ENCODE peak calls at places on chromosome 22, in five cellular contexts. Q is fibroblast of mammary gland, P is Peyer's patch, C is sigmoid colon, A is lower lobe of right lung. U is an unnamed sample.

GRCh38 chr22:44129614-44129976 is 51.1 kb upstream of the PARVG start:
- DNase-seq in C (peak), P (no peak), A (no peak), Q (peak), U (no peak)

GRCh38 chr22:49799431-49800075 is 28.1 kb downstream of the BRD1 start:
- DNase-seq in Q (no peak), P (no peak), C (no peak), A (no peak), U (no peak)

GRCh38 chr22:37196539-37197450 is 8.7 kb upstream of the C1QTNF6 start:
- DNase-seq in P (peak), Q (peak), C (peak), A (peak), U (no peak)

GRCh38 chr22:19994851-19995610 is 21.6 kb downstream of the ARVCF start:
- DNase-seq in Q (peak), C (no peak), P (no peak), A (no peak), U (no peak)

GRCh38 chr22:31177420-31178162 is 17.6 kb downstream of the RNF185 start:
- DNase-seq in P (no peak), A (no peak), Q (peak), C (no peak), U (no peak)

GRCh38 chr22:30036656-30037055 is 43.6 kb upstream of the HORMAD2 start:
- DNase-seq in Q (no peak), P (no peak), C (no peak), A (no peak), U (no peak)

GRCh38 chr22:49436056-49436455 is 391.6 kb downstream of the BRD1 start:
- DNase-seq in P (no peak), C (no peak), A (no peak), Q (no peak), U (no peak)

GRCh38 chr22:31344369-31345330 is 1.5 kb downstream of the PATZ1 start:
- DNase-seq in A (peak), Q (peak), C (peak), P (peak), U (peak)

GRCh38 chr22:37045958-37046357 is 5.6 kb upstream of the KCTD17 start:
- DNase-seq in A (no peak), C (no peak), P (no peak), Q (peak), U (no peak)

GRCh38 chr22:26485013-26485412 is 1.3 kb downstream of the SRRD start:
- DNase-seq in Q (peak), P (no peak), A (no peak), C (no peak), U (no peak)

GRCh38 chr22:21455334-21456089 is 11.7 kb upstream of the TMEM191C start:
- DNase-seq in Q (no peak), P (no peak), C (peak), A (peak), U (no peak)

GRCh38 chr22:27273386-27273785 is 528.2 kb downstream of the MN1 start:
- DNase-seq in A (no peak), P (no peak), C (no peak), Q (no peak), U (no peak)

GRCh38 chr22:18110944-18111758 is 542 bp downstream of the TUBA8 start:
- DNase-seq in Q (no peak), A (no peak), P (no peak), C (no peak), U (no peak)

GRCh38 chr22:50597097-50597496 is 3.5 kb upstream of the MAPK8IP2 start:
- DNase-seq in P (no peak), Q (no peak), A (no peak), C (no peak), U (no peak)

GRCh38 chr22:38126928-38127668 is 16.6 kb upstream of the BAIAP2L2 start:
- DNase-seq in C (no peak), A (peak), P (no peak), Q (no peak), U (no peak)

GRCh38 chr22:20354238-20354975 is 34.5 kb upstream of the DGCR6L start:
- DNase-seq in A (no peak), P (no peak), C (no peak), Q (no peak), U (no peak)

GRCh38 chr22:49554741-49555140 is 272.9 kb downstream of the BRD1 start:
- DNase-seq in C (peak), Q (no peak), P (peak), A (no peak), U (no peak)

GRCh38 chr22:27245056-27245455 is 556.5 kb downstream of the MN1 start:
- DNase-seq in Q (no peak), P (no peak), A (no peak), C (no peak), U (no peak)

GRCh38 chr22:49365910-49366309 is 461.8 kb downstream of the BRD1 start:
- DNase-seq in A (no peak), P (no peak), C (peak), Q (no peak), U (no peak)

GRCh38 chr22:24938741-24939341 is 7.7 kb downstream of the LHFPL7 start:
- DNase-seq in Q (peak), C (no peak), A (no peak), P (no peak), U (peak)

GRCh38 chr22:42972592-42973535 is 42.1 kb downstream of the PACSIN2 start:
- DNase-seq in P (peak), C (no peak), Q (no peak), A (no peak), U (no peak)

GRCh38 chr22:19890502-19891349 is 36.1 kb upstream of the GNB1L start:
- DNase-seq in P (no peak), C (no peak), Q (no peak), A (no peak), U (peak)

GRCh38 chr22:30822216-30823014 is 127.7 kb downstream of the OSBP2 start:
- DNase-seq in P (no peak), A (no peak), Q (no peak), C (no peak), U (no peak)

GRCh38 chr22:19749876-19750275 is 10.7 kb upstream of the TBX1 start:
- DNase-seq in Q (no peak), C (no peak), P (no peak), A (no peak), U (no peak)

GRCh38 chr22:20777420-20778177 is 3.7 kb downstream of the SERPIND1 start:
- DNase-seq in A (no peak), P (no peak), C (no peak), Q (peak), U (no peak)

GRCh38 chr22:49999063-49999900 is 13.3 kb downstream of the IL17REL start:
- DNase-seq in P (peak), Q (no peak), C (no peak), A (peak), U (peak)

GRCh38 chr22:48838376-48838775 is 989.3 kb downstream of the BRD1 start:
- DNase-seq in C (no peak), A (no peak), P (no peak), Q (no peak), U (no peak)

GRCh38 chr22:37206841-37207821 is 5.1 kb downstream of the SSTR3 start:
- DNase-seq in A (peak), C (peak), Q (no peak), P (peak), U (no peak)

GRCh38 chr22:24952837-24953293 is 349 bp downstream of the KIAA1671 start:
- DNase-seq in Q (peak), P (no peak), C (peak), A (peak), U (no peak)

GRCh38 chr22:43945632-43946390 is 9.4 kb upstream of the SAMM50 start:
- DNase-seq in A (peak), P (peak), Q (peak), C (no peak), U (peak)

GRCh38 chr22:44259366-44260215 is 53.2 kb downstream of the SHISAL1 start:
- DNase-seq in A (no peak), P (no peak), C (peak), Q (no peak), U (no peak)

GRCh38 chr22:50460942-50461341 is 13.9 kb downstream of the SBF1 start:
- DNase-seq in C (no peak), A (peak), Q (no peak), P (no peak), U (no peak)

GRCh38 chr22:50728523-50728931 is 9.5 kb upstream of the ACR start:
- DNase-seq in P (no peak), C (peak), Q (no peak), A (peak), U (no peak)

GRCh38 chr22:37547249-37547741 is 13.0 kb upstream of the CDC42EP1 start:
- DNase-seq in Q (no peak), A (no peak), C (no peak), P (no peak), U (no peak)

GRCh38 chr22:34057726-34058125 is 137.4 kb upstream of the LARGE1 start:
- DNase-seq in P (no peak), Q (no peak), A (no peak), C (no peak), U (no peak)

DNA sequence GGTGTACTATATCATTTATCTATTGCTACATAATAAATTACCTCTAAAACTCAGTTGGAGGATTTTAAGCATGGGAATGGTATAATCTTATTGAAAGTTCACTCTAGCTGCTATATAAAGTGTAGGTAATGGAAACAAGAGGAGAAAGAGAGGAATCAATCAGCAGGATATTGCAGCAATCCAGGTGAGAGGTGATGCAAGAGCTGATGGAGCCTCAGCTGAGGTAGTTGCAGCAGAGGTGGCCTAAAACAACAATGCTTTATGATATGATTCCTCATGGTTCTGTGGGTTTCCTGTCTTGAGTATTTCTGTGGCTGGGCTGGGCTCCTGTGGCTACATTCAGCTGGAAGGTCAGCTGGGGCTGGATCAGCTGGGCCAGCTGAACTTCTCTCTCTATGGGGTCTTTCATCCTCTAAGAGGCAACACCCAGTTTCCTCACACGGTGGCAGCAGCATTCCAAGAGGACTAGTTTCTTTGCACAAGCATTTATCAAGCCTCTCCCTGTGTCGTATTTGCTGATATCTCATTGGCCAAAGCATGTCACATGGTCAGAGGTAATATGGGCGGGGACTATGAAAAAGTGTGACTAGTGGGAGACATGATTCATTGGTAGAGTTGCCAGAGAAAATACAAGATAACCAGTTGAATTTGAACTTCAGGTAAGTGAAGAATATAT is 135.4 kb upstream of the LARGE1 start:
- DNase-seq in A (no peak), Q (no peak), C (no peak), P (no peak), U (no peak)
- TF ChIP-seq CTCF in A (no peak), Q (no peak), C (no peak), P (no peak), U (no peak)

DNA sequence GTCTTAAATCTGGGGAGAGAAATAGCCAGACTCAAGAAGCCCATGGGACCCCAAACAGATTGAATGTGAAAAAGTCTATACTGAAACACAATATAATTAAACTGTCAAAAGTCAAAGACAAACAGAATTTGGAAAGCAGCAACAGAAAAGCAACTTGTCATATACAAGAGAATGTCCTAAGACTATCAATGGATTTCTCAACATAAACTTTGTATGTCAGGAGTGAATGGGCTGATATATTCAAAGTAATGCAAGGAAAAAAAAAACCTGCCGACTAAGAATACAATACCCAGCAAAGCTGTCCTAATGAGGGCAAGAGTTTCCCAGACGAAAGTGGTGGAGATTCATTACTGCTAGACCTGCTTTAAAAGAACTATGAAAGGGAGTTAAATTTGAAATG is 73.2 kb downstream of the TBC1D22A start:
- DNase-seq in A (no peak), C (no peak), P (no peak), Q (no peak), U (no peak)
- TF ChIP-seq CTCF in A (no peak), C (no peak), P (no peak), Q (no peak), U (no peak)

GRCh38 chr22:23847310-23847920 is 8.6 kb upstream of the DERL3 start:
- DNase-seq in C (peak), A (no peak), Q (no peak), P (no peak), U (no peak)

GRCh38 chr22:23845661-23846469 is 7.1 kb upstream of the DERL3 start:
- DNase-seq in C (no peak), Q (no peak), A (no peak), P (no peak), U (no peak)

GRCh38 chr22:23847991-23848864 is 9.4 kb upstream of the DERL3 start:
- DNase-seq in A (no peak), C (no peak), P (no peak), Q (no peak), U (no peak)

GRCh38 chr22:23850136-23850611 is 7.5 kb upstream of the SLC2A11 start:
- DNase-seq in C (no peak), A (no peak), Q (no peak), P (peak), U (peak)

GRCh38 chr22:23849009-23850006 is 8.4 kb upstream of the SLC2A11 start:
- DNase-seq in P (peak), C (peak), Q (peak), A (peak), U (peak)
- TF ChIP-seq CTCF in P (peak), C (peak), Q (peak), A (peak), U (peak)

GRCh38 chr22:22810018-22810427 is 77.6 kb upstream of the IGLL5 start:
- DNase-seq in C (no peak), Q (no peak), P (no peak), A (peak), U (peak)
- TF ChIP-seq CTCF in C (peak), Q (no peak), P (peak), A (peak), U (peak)

GRCh38 chr22:39446239-39446721 is 10.5 kb upstream of the MGAT3 start:
- DNase-seq in C (no peak), Q (no peak), A (no peak), P (peak), U (peak)
- TF ChIP-seq CTCF in C (no peak), Q (no peak), A (no peak), P (no peak), U (no peak)

GRCh38 chr22:35138521-35138920 is 72.6 kb downstream of the ISX start:
- DNase-seq in P (no peak), A (no peak), C (no peak), Q (no peak), U (no peak)

GRCh38 chr22:35135165-35135564 is 69.2 kb downstream of the ISX start:
- DNase-seq in A (no peak), C (no peak), P (no peak), Q (no peak), U (no peak)

DNA sequence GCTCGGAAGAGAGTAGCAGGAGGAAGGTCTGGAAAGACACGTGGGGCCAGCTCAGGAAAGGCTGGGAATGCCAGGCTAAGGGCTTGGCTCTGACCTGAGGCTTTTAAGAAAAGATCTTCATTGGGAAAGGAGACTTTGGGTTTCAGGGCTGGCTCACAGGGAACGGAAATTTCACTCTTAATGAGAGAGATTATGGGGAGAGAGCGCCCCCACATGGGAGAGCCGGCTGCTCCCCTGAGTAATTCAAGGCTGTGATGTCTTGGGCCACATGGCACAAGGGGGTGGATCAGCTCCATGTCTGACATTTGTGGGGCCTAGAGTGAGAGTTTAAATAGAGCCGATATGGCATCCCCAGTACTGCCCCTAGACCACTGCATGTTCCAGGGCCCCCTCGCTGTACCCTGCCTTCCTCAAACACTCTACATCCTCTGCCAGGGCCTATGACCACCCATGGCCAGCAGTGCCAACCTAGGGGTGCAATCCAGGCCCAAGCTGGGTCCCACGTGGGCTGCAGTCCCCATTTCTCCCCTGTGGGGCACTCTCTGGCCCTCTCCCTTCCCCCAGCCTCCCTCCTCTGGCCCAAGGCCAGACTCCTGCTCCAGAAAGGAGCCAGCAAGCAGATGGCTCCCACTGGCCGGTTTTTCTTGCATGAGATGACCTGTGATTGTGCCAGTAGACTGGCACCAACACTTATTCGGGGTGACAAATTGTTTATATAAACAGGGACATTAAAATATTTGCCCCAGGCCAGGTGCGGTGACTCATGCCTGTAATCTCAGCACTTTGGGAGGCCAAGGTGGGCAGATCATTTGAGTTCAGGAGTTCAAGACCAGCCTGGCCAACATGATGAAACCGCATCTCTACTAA is 75.2 kb downstream of the ISX start:
- DNase-seq in Q (no peak), C (no peak), A (no peak), P (peak), U (peak)
- TF ChIP-seq CTCF in Q (no peak), C (no peak), A (no peak), P (peak), U (peak)

DNA sequence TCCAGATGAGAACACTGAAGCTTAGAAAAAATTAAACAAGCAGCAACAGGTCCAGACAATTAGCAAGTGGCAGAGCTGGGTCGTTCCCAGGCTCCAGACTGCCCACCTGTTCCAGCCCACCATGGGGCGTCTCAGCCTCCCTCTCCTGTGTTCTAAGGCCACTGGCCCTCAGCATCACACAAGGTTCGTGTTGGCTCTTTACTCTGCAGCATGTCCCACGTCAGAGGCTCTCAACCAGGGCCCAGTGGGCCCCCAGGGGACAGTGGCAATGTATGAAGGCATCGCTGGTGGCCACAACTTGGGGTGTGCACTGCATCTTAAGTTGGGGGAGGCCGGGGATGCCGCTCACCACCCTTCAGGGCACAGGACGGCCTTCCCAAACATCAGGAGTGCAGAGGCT is 6.2 kb downstream of the PDGFB start:
- DNase-seq in Q (no peak), A (no peak), C (no peak), P (no peak), U (no peak)
- TF ChIP-seq CTCF in Q (no peak), A (no peak), C (no peak), P (no peak), U (no peak)

GRCh38 chr22:39960791-39961746 is 872 bp downstream of the TMA7B start:
- DNase-seq in P (no peak), C (no peak), A (no peak), Q (peak), U (peak)

GRCh38 chr22:39956932-39957664 is 3.1 kb upstream of the TMA7B start:
- DNase-seq in Q (no peak), P (no peak), C (no peak), A (no peak), U (peak)

GRCh38 chr22:39958009-39958711 is 2.0 kb upstream of the TMA7B start:
- DNase-seq in C (no peak), A (no peak), P (no peak), Q (no peak), U (no peak)

GRCh38 chr22:39959640-39960447 is at the start of gene TMA7B:
- DNase-seq in A (no peak), P (no peak), C (no peak), Q (peak), U (no peak)

DNA sequence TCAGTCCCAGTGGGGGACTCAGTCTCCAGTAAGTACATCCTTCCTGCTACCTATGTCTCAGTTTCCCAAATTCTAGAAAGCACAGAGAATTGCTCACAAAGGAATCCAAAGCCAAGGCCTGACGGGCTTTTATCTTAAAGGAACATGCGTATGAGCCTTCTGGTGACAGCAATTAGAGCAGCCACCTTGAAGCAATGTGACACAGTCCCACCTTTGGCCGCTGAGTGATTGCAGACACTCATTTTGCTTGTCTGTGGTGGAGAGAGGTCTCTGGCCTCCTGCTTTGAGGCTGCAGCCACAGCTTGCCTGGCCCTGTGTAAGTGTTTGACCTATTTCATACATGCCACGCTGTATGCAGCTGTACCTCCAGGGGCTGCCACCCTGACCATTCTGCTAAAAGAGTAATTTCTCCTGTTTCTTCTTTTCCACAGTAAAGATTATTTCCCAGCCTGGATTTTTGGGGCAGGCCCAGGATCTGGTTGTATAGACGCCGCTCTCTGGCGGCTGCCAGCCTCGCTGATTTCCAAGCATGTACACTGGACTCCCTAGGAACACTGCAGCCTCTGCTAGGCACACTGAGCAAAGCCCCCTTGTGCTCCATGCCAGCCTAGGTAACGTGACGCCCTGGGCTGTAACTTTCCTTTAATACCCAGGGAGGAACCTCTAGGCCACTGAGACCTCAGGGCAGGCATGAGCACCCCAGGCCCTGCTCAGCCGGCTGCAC is 1.1 kb upstream of the TMA7B start:
- DNase-seq in C (no peak), P (no peak), Q (no peak), A (no peak), U (no peak)
- TF ChIP-seq CTCF in C (no peak), P (no peak), Q (no peak), A (no peak), U (no peak)

U was measured in GM20000.